ENCODE peak calls at places on chromosomes 12 and 14, in five cellular contexts. One of them, this sample, is unnamed.

GRCh38 chr12:12449533-12450025 is 92.7 kb downstream of the BORCS5 start:
- DNase-seq in H9: no peak
- DNase-seq in NCI-H146: peak
- DNase-seq in stimulated activated CD4-positive, alpha-beta T cell treated with anti-CD3 and anti-CD28 coated beads, Interleukin-4, amount 100 ng/mL, for 1 hour: no peak
- DNase-seq in GM23248: no peak
- DNase-seq in this sample: no peak

GRCh38 chr12:130668286-130669204 is 47.6 kb downstream of the RIMBP2 start:
- DNase-seq in H9: no peak
- DNase-seq in NCI-H146: no peak
- DNase-seq in stimulated activated CD4-positive, alpha-beta T cell treated with anti-CD3 and anti-CD28 coated beads, Interleukin-4, amount 100 ng/mL, for 1 hour: no peak
- DNase-seq in GM23248: no peak
- DNase-seq in this sample: no peak

GRCh38 chr12:103268831-103269514 is 226.8 kb downstream of the C12orf42 start:
- DNase-seq in H9: no peak
- DNase-seq in NCI-H146: peak
- DNase-seq in stimulated activated CD4-positive, alpha-beta T cell treated with anti-CD3 and anti-CD28 coated beads, Interleukin-4, amount 100 ng/mL, for 1 hour: no peak
- DNase-seq in GM23248: no peak
- DNase-seq in this sample: peak

GRCh38 chr14:104146651-104147345 is 8.4 kb downstream of the KIF26A start:
- DNase-seq in H9: peak
- DNase-seq in NCI-H146: no peak
- DNase-seq in stimulated activated CD4-positive, alpha-beta T cell treated with anti-CD3 and anti-CD28 coated beads, Interleukin-4, amount 100 ng/mL, for 1 hour: no peak
- DNase-seq in GM23248: no peak
- DNase-seq in this sample: no peak

GRCh38 chr12:54140958-54141388 is 47.8 kb downstream of the SMUG1 start:
- DNase-seq in H9: no peak
- DNase-seq in NCI-H146: no peak
- DNase-seq in stimulated activated CD4-positive, alpha-beta T cell treated with anti-CD3 and anti-CD28 coated beads, Interleukin-4, amount 100 ng/mL, for 1 hour: no peak
- DNase-seq in GM23248: peak
- DNase-seq in this sample: no peak

GRCh38 chr12:6178981-6179761 is 21.0 kb upstream of the CD9 start:
- DNase-seq in H9: peak
- DNase-seq in NCI-H146: no peak
- DNase-seq in stimulated activated CD4-positive, alpha-beta T cell treated with anti-CD3 and anti-CD28 coated beads, Interleukin-4, amount 100 ng/mL, for 1 hour: no peak
- DNase-seq in GM23248: peak
- DNase-seq in this sample: peak

GRCh38 chr12:24931666-24932405 is 17.1 kb downstream of the BCAT1 start:
- DNase-seq in H9: no peak
- DNase-seq in NCI-H146: no peak
- DNase-seq in stimulated activated CD4-positive, alpha-beta T cell treated with anti-CD3 and anti-CD28 coated beads, Interleukin-4, amount 100 ng/mL, for 1 hour: no peak
- DNase-seq in GM23248: peak
- DNase-seq in this sample: no peak

GRCh38 chr12:14514946-14515345 is 52.7 kb downstream of the PLBD1 start:
- DNase-seq in H9: no peak
- DNase-seq in NCI-H146: no peak
- DNase-seq in stimulated activated CD4-positive, alpha-beta T cell treated with anti-CD3 and anti-CD28 coated beads, Interleukin-4, amount 100 ng/mL, for 1 hour: no peak
- DNase-seq in GM23248: peak
- DNase-seq in this sample: no peak

GRCh38 chr14:77113644-77114043 is 15.6 kb downstream of the CIPC start:
- DNase-seq in H9: no peak
- DNase-seq in NCI-H146: no peak
- DNase-seq in stimulated activated CD4-positive, alpha-beta T cell treated with anti-CD3 and anti-CD28 coated beads, Interleukin-4, amount 100 ng/mL, for 1 hour: no peak
- DNase-seq in GM23248: no peak
- DNase-seq in this sample: no peak

GRCh38 chr12:91577586-91578539 is 395.2 kb upstream of the DCN start:
- DNase-seq in H9: no peak
- DNase-seq in NCI-H146: peak
- DNase-seq in stimulated activated CD4-positive, alpha-beta T cell treated with anti-CD3 and anti-CD28 coated beads, Interleukin-4, amount 100 ng/mL, for 1 hour: no peak
- DNase-seq in GM23248: peak
- DNase-seq in this sample: peak

GRCh38 chr12:49331360-49332222 is 5.4 kb downstream of the C1QL4 start:
- DNase-seq in H9: peak
- DNase-seq in NCI-H146: peak
- DNase-seq in stimulated activated CD4-positive, alpha-beta T cell treated with anti-CD3 and anti-CD28 coated beads, Interleukin-4, amount 100 ng/mL, for 1 hour: peak
- DNase-seq in GM23248: peak
- DNase-seq in this sample: peak

GRCh38 chr12:52203126-52203921 is 11.5 kb upstream of the KRT80 start:
- DNase-seq in H9: no peak
- DNase-seq in NCI-H146: peak
- DNase-seq in stimulated activated CD4-positive, alpha-beta T cell treated with anti-CD3 and anti-CD28 coated beads, Interleukin-4, amount 100 ng/mL, for 1 hour: peak
- DNase-seq in GM23248: peak
- DNase-seq in this sample: peak

GRCh38 chr12:67710582-67710981 is 62.0 kb downstream of the DYRK2 start:
- DNase-seq in H9: no peak
- DNase-seq in NCI-H146: peak
- DNase-seq in stimulated activated CD4-positive, alpha-beta T cell treated with anti-CD3 and anti-CD28 coated beads, Interleukin-4, amount 100 ng/mL, for 1 hour: no peak
- DNase-seq in GM23248: peak
- DNase-seq in this sample: peak

GRCh38 chr12:131682511-131682895 is 28.4 kb upstream of the SFSWAP start:
- DNase-seq in H9: no peak
- DNase-seq in NCI-H146: no peak
- DNase-seq in stimulated activated CD4-positive, alpha-beta T cell treated with anti-CD3 and anti-CD28 coated beads, Interleukin-4, amount 100 ng/mL, for 1 hour: no peak
- DNase-seq in GM23248: no peak
- DNase-seq in this sample: no peak

GRCh38 chr14:40053396-40053795 is 621.2 kb upstream of the FBXO33 start:
- DNase-seq in H9: no peak
- DNase-seq in NCI-H146: no peak
- DNase-seq in stimulated activated CD4-positive, alpha-beta T cell treated with anti-CD3 and anti-CD28 coated beads, Interleukin-4, amount 100 ng/mL, for 1 hour: no peak
- DNase-seq in GM23248: no peak
- DNase-seq in this sample: peak

GRCh38 chr12:5081016-5081415 is 37.3 kb downstream of the KCNA5 start:
- DNase-seq in H9: peak
- DNase-seq in NCI-H146: no peak
- DNase-seq in stimulated activated CD4-positive, alpha-beta T cell treated with anti-CD3 and anti-CD28 coated beads, Interleukin-4, amount 100 ng/mL, for 1 hour: no peak
- DNase-seq in GM23248: no peak
- DNase-seq in this sample: no peak

GRCh38 chr14:102076793-102077759 is 9.8 kb downstream of the HSP90AA1 start:
- DNase-seq in H9: peak
- DNase-seq in NCI-H146: no peak
- DNase-seq in stimulated activated CD4-positive, alpha-beta T cell treated with anti-CD3 and anti-CD28 coated beads, Interleukin-4, amount 100 ng/mL, for 1 hour: no peak
- DNase-seq in GM23248: no peak
- DNase-seq in this sample: no peak

GRCh38 chr14:75911883-75912282 is 69.9 kb downstream of the TGFB3 start:
- DNase-seq in H9: peak
- DNase-seq in NCI-H146: no peak
- DNase-seq in stimulated activated CD4-positive, alpha-beta T cell treated with anti-CD3 and anti-CD28 coated beads, Interleukin-4, amount 100 ng/mL, for 1 hour: no peak
- DNase-seq in GM23248: no peak
- DNase-seq in this sample: peak

GRCh38 chr12:94718114-94718513 is 67.8 kb upstream of the TMCC3 start:
- DNase-seq in H9: no peak
- DNase-seq in NCI-H146: no peak
- DNase-seq in stimulated activated CD4-positive, alpha-beta T cell treated with anti-CD3 and anti-CD28 coated beads, Interleukin-4, amount 100 ng/mL, for 1 hour: no peak
- DNase-seq in GM23248: no peak
- DNase-seq in this sample: peak

This sample was measured in myocyte.